ENCODE peak calls at places on chromosomes 1 and 21, in eight cellular contexts. S is A549, Z is right cardiac atrium, H is SJCRH30, Q is tibial artery, W is heart left ventricle, C is esophagus squamous epithelium, E is HAP-1. U is an unnamed sample.
A peak's percentile ranks its signal among the peaks of the same experiment; 100 is the strongest.

GRCh38 chr1:11337536-11338350 is 64.7 kb downstream of the UBIAD1 start:
- DNase-seq in S (peak; percentile 53), Z (peak; percentile 82), H (peak; percentile 78), Q (peak; percentile 28), W (peak; percentile 28), C (no peak), E (peak; percentile 84), U (peak; percentile 45)

GRCh38 chr1:11448375-11449085 is 30.4 kb upstream of the DISP3 start:
- DNase-seq in S (no peak), Z (no peak), H (no peak), Q (no peak), W (no peak), C (no peak), E (no peak), U (no peak)

GRCh38 chr1:184199036-184199796 is 147.7 kb downstream of the TSEN15 start:
- DNase-seq in S (no peak), Z (no peak), H (no peak), Q (no peak), W (no peak), C (no peak), E (no peak), U (no peak)

GRCh38 chr1:15799928-15800835 is 7.3 kb downstream of the UQCRHL start:
- DNase-seq in S (peak; percentile 89), Z (peak; percentile 67), H (peak; percentile 91), Q (peak; percentile 41), W (peak; percentile 25), C (no peak), E (peak; percentile 62), U (no peak)

GRCh38 chr1:233140519-233140918 is 155.0 kb downstream of the PCNX2 start:
- DNase-seq in S (no peak), Z (peak; percentile 54), H (peak; percentile 2), Q (no peak), W (no peak), C (no peak), E (no peak), U (no peak)

GRCh38 chr1:230163205-230163604 is 96.2 kb downstream of the GALNT2 start:
- DNase-seq in S (no peak), Z (no peak), H (no peak), Q (no peak), W (peak; percentile 22), C (no peak), E (no peak), U (no peak)

GRCh38 chr1:189429610-189430009 is 1048.1 kb downstream of the BRINP3 start:
- DNase-seq in S (peak; percentile 2), Z (no peak), H (peak; percentile 48), Q (no peak), W (no peak), C (no peak), E (no peak), U (no peak)

GRCh38 chr1:25799758-25800537 is at the start of gene SELENON:
- DNase-seq in S (peak; percentile 38), Z (peak; percentile 94), H (peak; percentile 86), Q (peak; percentile 63), W (peak; percentile 88), C (no peak), E (peak; percentile 84), U (peak; percentile 50)

GRCh38 chr1:26913754-26914619 is at the start of gene NR0B2:
- DNase-seq in S (no peak), Z (peak; percentile 73), H (no peak), Q (no peak), W (peak; percentile 62), C (no peak), E (no peak), U (no peak)

GRCh38 chr1:227058321-227058751 is 118.2 kb downstream of the COQ8A start:
- DNase-seq in S (no peak), Z (no peak), H (peak; percentile 6), Q (no peak), W (no peak), C (no peak), E (no peak), U (no peak)

GRCh38 chr1:28322209-28322608 is 6.6 kb upstream of the MED18 start:
- DNase-seq in S (no peak), Z (no peak), H (no peak), Q (no peak), W (no peak), C (no peak), E (no peak), U (no peak)

GRCh38 chr1:236416165-236416564 is 22.1 kb downstream of the EDARADD start:
- DNase-seq in S (no peak), Z (no peak), H (no peak), Q (no peak), W (no peak), C (no peak), E (no peak), U (peak; percentile 32)

GRCh38 chr1:7956218-7957032 is 5.1 kb upstream of the PARK7 start:
- DNase-seq in S (no peak), Z (no peak), H (peak; percentile 49), Q (no peak), W (no peak), C (no peak), E (no peak), U (no peak)

GRCh38 chr21:16633851-16634521 is 878.9 kb upstream of the CXADR start:
- DNase-seq in S (no peak), Z (peak; percentile 47), H (peak; percentile 26), Q (no peak), W (no peak), C (no peak), E (peak; percentile 14), U (no peak)

GRCh38 chr1:162561616-162562451 is at the start of gene UAP1:
- DNase-seq in S (peak; percentile 11), Z (no peak), H (peak; percentile 35), Q (no peak), W (peak; percentile 39), C (no peak), E (no peak), U (no peak)

GRCh38 chr1:18761948-18762905 is 97.2 kb downstream of the TAS1R2 start:
- DNase-seq in S (no peak), Z (no peak), H (peak; percentile 61), Q (no peak), W (no peak), C (no peak), E (no peak), U (no peak)

GRCh38 chr1:50308883-50309282 is 114.4 kb downstream of the DMRTA2 start:
- DNase-seq in S (no peak), Z (peak; percentile 54), H (peak; percentile 88), Q (no peak), W (no peak), C (no peak), E (peak; percentile 69), U (no peak)

GRCh38 chr1:194358208-194358581 is 1171.8 kb upstream of the B3GALT2 start:
- DNase-seq in S (no peak), Z (peak; percentile 16), H (no peak), Q (no peak), W (no peak), C (no peak), E (no peak), U (no peak)

GRCh38 chr1:51642739-51643142 is 25.8 kb downstream of the OSBPL9 start:
- DNase-seq in S (no peak), Z (no peak), H (no peak), Q (no peak), W (no peak), C (no peak), E (peak; percentile 22), U (no peak)

GRCh38 chr21:31124005-31124404 is 85.7 kb upstream of the KRTAP19-8 start:
- DNase-seq in S (no peak), Z (peak; percentile 56), H (no peak), Q (peak; percentile 42), W (no peak), C (no peak), E (no peak), U (no peak)

GRCh38 chr1:42820813-42821212 is 3.6 kb upstream of the SVBP start:
- DNase-seq in S (no peak), Z (no peak), H (no peak), Q (no peak), W (no peak), C (no peak), E (no peak), U (no peak)

GRCh38 chr1:172682812-172683211 is 23.9 kb downstream of the FASLG start:
- DNase-seq in S (no peak), Z (no peak), H (no peak), Q (no peak), W (no peak), C (no peak), E (no peak), U (no peak)

GRCh38 chr1:14928412-14928811 is 225.1 kb upstream of the TMEM51 start:
- DNase-seq in S (no peak), Z (peak; percentile 36), H (no peak), Q (no peak), W (no peak), C (no peak), E (no peak), U (no peak)

GRCh38 chr1:209659909-209660308 is 7.7 kb upstream of the LAMB3 start:
- DNase-seq in S (no peak), Z (no peak), H (no peak), Q (no peak), W (no peak), C (no peak), E (no peak), U (no peak)

GRCh38 chr1:31196685-31197084 is 43.0 kb downstream of the NKAIN1 start:
- DNase-seq in S (no peak), Z (no peak), H (no peak), Q (no peak), W (no peak), C (no peak), E (no peak), U (no peak)

GRCh38 chr1:1534401-1535145 is 5.9 kb downstream of the TMEM240 start:
- DNase-seq in S (no peak), Z (peak; percentile 53), H (peak; percentile 14), Q (no peak), W (no peak), C (no peak), E (no peak), U (no peak)
- H3K9me3 ChIP-seq in S (no peaks in the 10 kb centered on the region), Z (no peaks in the 10 kb centered on the region), H (peaks cover 12% of the 10 kb centered on the region), Q (peaks cover 12% of the 10 kb centered on the region), W (peaks cover 10% of the 10 kb centered on the region), C (no peaks in the 10 kb centered on the region), E (no peaks in the 10 kb centered on the region), U (no peaks in the 10 kb centered on the region)

GRCh38 chr21:28479660-28480059 is 513.0 kb downstream of the LTN1 start:
- DNase-seq in S (no peak), Z (no peak), H (no peak), Q (no peak), W (no peak), C (no peak), E (no peak), U (no peak)
- H3K9me3 ChIP-seq in S (no peaks in the 10 kb centered on the region), Z (no peaks in the 10 kb centered on the region), H (no peaks in the 10 kb centered on the region), Q (no peaks in the 10 kb centered on the region), W (no peaks in the 10 kb centered on the region), C (no peaks in the 10 kb centered on the region), E (no peaks in the 10 kb centered on the region), U (no peaks in the 10 kb centered on the region)

DNA sequence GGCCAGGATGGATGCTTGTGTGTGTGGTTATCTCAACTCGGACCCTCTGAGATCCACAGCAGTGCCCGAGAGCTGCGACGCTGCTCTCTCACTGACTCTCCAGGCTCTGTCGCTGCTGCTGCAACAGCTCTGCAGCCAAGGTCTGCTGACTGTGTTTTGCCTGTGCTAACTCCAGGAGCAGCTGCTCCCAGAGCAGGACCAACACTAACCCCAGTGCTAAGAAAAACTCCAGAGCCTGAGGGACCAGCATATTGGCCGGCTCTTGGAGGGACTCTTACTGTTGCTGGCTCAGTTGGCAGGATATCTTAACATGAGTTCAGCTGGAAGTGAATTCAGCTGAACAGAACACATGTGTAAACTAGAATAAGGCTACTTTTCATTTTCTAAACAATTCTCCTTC is 4.4 kb downstream of the LCE2C start:
- DNase-seq in S (no peak), Z (no peak), H (no peak), Q (no peak), W (no peak), C (no peak), E (no peak), U (no peak)
- H3K9me3 ChIP-seq in S (no peaks in the 10 kb centered on the region), Z (no peaks in the 10 kb centered on the region), H (no peaks in the 10 kb centered on the region), Q (no peaks in the 10 kb centered on the region), W (no peaks in the 10 kb centered on the region), C (no peaks in the 10 kb centered on the region), E (no peaks in the 10 kb centered on the region), U (no peaks in the 10 kb centered on the region)

GRCh38 chr1:3019516-3020051 is 1.7 kb upstream of the ACTRT2 start:
- DNase-seq in S (no peak), Z (no peak), H (no peak), Q (peak; percentile 12), W (peak; percentile 13), C (no peak), E (no peak), U (no peak)
- H3K9me3 ChIP-seq in S (no peaks in the 10 kb centered on the region), Z (no peaks in the 10 kb centered on the region), H (no peaks in the 10 kb centered on the region), Q (no peaks in the 10 kb centered on the region), W (no peaks in the 10 kb centered on the region), C (no peaks in the 10 kb centered on the region), E (no peaks in the 10 kb centered on the region), U (no peaks in the 10 kb centered on the region)